ENCODE peak calls at places on chromosomes 13 and 19, in eight cellular contexts. One of them, this sample, is unnamed. For H3K36me3, the result is how much of the 10 kb centered on the place peaks cover.

GRCh38 chr13:112674412-112675383 is 15.1 kb upstream of the ATP11A start:
- DNase-seq in breast epithelium: no peak
- DNase-seq in neuronal stem cell: no peak
- DNase-seq in CD8-positive, alpha-beta memory T cell: no peak
- DNase-seq in heart left ventricle: no peak
- DNase-seq in aorta: no peak
- DNase-seq in naive thymus-derived CD4-positive, alpha-beta T cell: no peak
- DNase-seq in mucosa of descending colon: no peak
- DNase-seq in this sample: no peak

GRCh38 chr19:58181902-58182576 is 822 bp upstream of the ZNF274 start:
- DNase-seq in breast epithelium: peak
- DNase-seq in neuronal stem cell: no peak
- DNase-seq in CD8-positive, alpha-beta memory T cell: peak
- DNase-seq in heart left ventricle: peak
- DNase-seq in aorta: no peak
- DNase-seq in naive thymus-derived CD4-positive, alpha-beta T cell: peak
- DNase-seq in mucosa of descending colon: peak
- DNase-seq in this sample: no peak

GRCh38 chr13:34914416-34914815 is 27.7 kb upstream of the NBEA start:
- DNase-seq in breast epithelium: no peak
- DNase-seq in neuronal stem cell: no peak
- DNase-seq in CD8-positive, alpha-beta memory T cell: no peak
- DNase-seq in heart left ventricle: no peak
- DNase-seq in aorta: no peak
- DNase-seq in naive thymus-derived CD4-positive, alpha-beta T cell: no peak
- DNase-seq in mucosa of descending colon: no peak
- DNase-seq in this sample: no peak

GRCh38 chr13:24148414-24149305 is 11.9 kb upstream of the SPATA13 start:
- DNase-seq in breast epithelium: peak
- DNase-seq in neuronal stem cell: no peak
- DNase-seq in CD8-positive, alpha-beta memory T cell: no peak
- DNase-seq in heart left ventricle: no peak
- DNase-seq in aorta: no peak
- DNase-seq in naive thymus-derived CD4-positive, alpha-beta T cell: no peak
- DNase-seq in mucosa of descending colon: no peak
- DNase-seq in this sample: peak

GRCh38 chr19:6580313-6580712 is 10.6 kb downstream of the CD70 start:
- DNase-seq in breast epithelium: no peak
- DNase-seq in neuronal stem cell: no peak
- DNase-seq in CD8-positive, alpha-beta memory T cell: no peak
- DNase-seq in heart left ventricle: no peak
- DNase-seq in aorta: no peak
- DNase-seq in naive thymus-derived CD4-positive, alpha-beta T cell: no peak
- DNase-seq in mucosa of descending colon: no peak
- DNase-seq in this sample: no peak

GRCh38 chr13:92602560-92602959 is 624.0 kb upstream of the GPC6 start:
- DNase-seq in breast epithelium: no peak
- DNase-seq in neuronal stem cell: no peak
- DNase-seq in CD8-positive, alpha-beta memory T cell: no peak
- DNase-seq in heart left ventricle: no peak
- DNase-seq in aorta: no peak
- DNase-seq in naive thymus-derived CD4-positive, alpha-beta T cell: no peak
- DNase-seq in mucosa of descending colon: no peak
- DNase-seq in this sample: no peak

GRCh38 chr13:41004875-41005693 is 14.0 kb downstream of the ELF1 start:
- DNase-seq in breast epithelium: no peak
- DNase-seq in neuronal stem cell: no peak
- DNase-seq in CD8-positive, alpha-beta memory T cell: peak
- DNase-seq in heart left ventricle: no peak
- DNase-seq in aorta: no peak
- DNase-seq in naive thymus-derived CD4-positive, alpha-beta T cell: peak
- DNase-seq in mucosa of descending colon: no peak
- DNase-seq in this sample: no peak

GRCh38 chr13:35699805-35700204 is 223.3 kb upstream of the MAB21L1 start:
- DNase-seq in breast epithelium: no peak
- DNase-seq in neuronal stem cell: no peak
- DNase-seq in CD8-positive, alpha-beta memory T cell: no peak
- DNase-seq in heart left ventricle: no peak
- DNase-seq in aorta: no peak
- DNase-seq in naive thymus-derived CD4-positive, alpha-beta T cell: no peak
- DNase-seq in mucosa of descending colon: no peak
- DNase-seq in this sample: no peak

GRCh38 chr13:59043016-59043415 is 1120.7 kb downstream of the DIAPH3 start:
- DNase-seq in breast epithelium: no peak
- DNase-seq in neuronal stem cell: no peak
- DNase-seq in CD8-positive, alpha-beta memory T cell: no peak
- DNase-seq in heart left ventricle: no peak
- DNase-seq in aorta: no peak
- DNase-seq in naive thymus-derived CD4-positive, alpha-beta T cell: no peak
- DNase-seq in mucosa of descending colon: no peak
- DNase-seq in this sample: no peak

GRCh38 chr13:27171244-27171829 is at the start of gene USP12:
- DNase-seq in breast epithelium: peak
- DNase-seq in neuronal stem cell: no peak
- DNase-seq in CD8-positive, alpha-beta memory T cell: peak
- DNase-seq in heart left ventricle: peak
- DNase-seq in aorta: peak
- DNase-seq in naive thymus-derived CD4-positive, alpha-beta T cell: no peak
- DNase-seq in mucosa of descending colon: peak
- DNase-seq in this sample: peak

GRCh38 chr13:67223024-67223423 is 7.1 kb downstream of the PCDH9 start:
- DNase-seq in breast epithelium: no peak
- DNase-seq in neuronal stem cell: no peak
- DNase-seq in CD8-positive, alpha-beta memory T cell: no peak
- DNase-seq in heart left ventricle: no peak
- DNase-seq in aorta: no peak
- DNase-seq in naive thymus-derived CD4-positive, alpha-beta T cell: no peak
- DNase-seq in mucosa of descending colon: no peak
- DNase-seq in this sample: no peak

GRCh38 chr13:30307194-30307965 is at the start of gene KATNAL1:
- DNase-seq in breast epithelium: peak
- DNase-seq in neuronal stem cell: peak
- DNase-seq in CD8-positive, alpha-beta memory T cell: peak
- DNase-seq in heart left ventricle: peak
- DNase-seq in aorta: peak
- DNase-seq in naive thymus-derived CD4-positive, alpha-beta T cell: no peak
- DNase-seq in mucosa of descending colon: peak
- DNase-seq in this sample: peak

GRCh38 chr13:28819748-28820098 is 416 bp upstream of the MTUS2 start:
- DNase-seq in breast epithelium: no peak
- DNase-seq in neuronal stem cell: peak
- DNase-seq in CD8-positive, alpha-beta memory T cell: peak
- DNase-seq in heart left ventricle: peak
- DNase-seq in aorta: peak
- DNase-seq in naive thymus-derived CD4-positive, alpha-beta T cell: peak
- DNase-seq in mucosa of descending colon: peak
- DNase-seq in this sample: no peak

GRCh38 chr13:112807653-112808376 is 118.0 kb downstream of the ATP11A start:
- DNase-seq in breast epithelium: no peak
- DNase-seq in neuronal stem cell: no peak
- DNase-seq in CD8-positive, alpha-beta memory T cell: no peak
- DNase-seq in heart left ventricle: no peak
- DNase-seq in aorta: no peak
- DNase-seq in naive thymus-derived CD4-positive, alpha-beta T cell: no peak
- DNase-seq in mucosa of descending colon: no peak
- DNase-seq in this sample: no peak

GRCh38 chr19:55358943-55359908 is 3.8 kb downstream of the GARIN5B start:
- DNase-seq in breast epithelium: no peak
- DNase-seq in neuronal stem cell: no peak
- DNase-seq in CD8-positive, alpha-beta memory T cell: no peak
- DNase-seq in heart left ventricle: no peak
- DNase-seq in aorta: no peak
- DNase-seq in naive thymus-derived CD4-positive, alpha-beta T cell: no peak
- DNase-seq in mucosa of descending colon: no peak
- DNase-seq in this sample: no peak

GRCh38 chr13:88068975-88069374 is 397.8 kb downstream of the SLITRK5 start:
- DNase-seq in breast epithelium: no peak
- DNase-seq in neuronal stem cell: no peak
- DNase-seq in CD8-positive, alpha-beta memory T cell: no peak
- DNase-seq in heart left ventricle: no peak
- DNase-seq in aorta: no peak
- DNase-seq in naive thymus-derived CD4-positive, alpha-beta T cell: peak
- DNase-seq in mucosa of descending colon: no peak
- DNase-seq in this sample: peak

GRCh38 chr13:64758520-64758919 is 2471.6 kb downstream of the PCDH9 start:
- DNase-seq in breast epithelium: no peak
- DNase-seq in neuronal stem cell: no peak
- DNase-seq in CD8-positive, alpha-beta memory T cell: no peak
- DNase-seq in heart left ventricle: no peak
- DNase-seq in aorta: no peak
- DNase-seq in naive thymus-derived CD4-positive, alpha-beta T cell: no peak
- DNase-seq in mucosa of descending colon: no peak
- DNase-seq in this sample: no peak

GRCh38 chr13:22198656-22199217 is 527.9 kb downstream of the FGF9 start:
- DNase-seq in breast epithelium: no peak
- DNase-seq in neuronal stem cell: no peak
- DNase-seq in CD8-positive, alpha-beta memory T cell: no peak
- DNase-seq in heart left ventricle: no peak
- DNase-seq in aorta: no peak
- DNase-seq in naive thymus-derived CD4-positive, alpha-beta T cell: no peak
- DNase-seq in mucosa of descending colon: no peak
- DNase-seq in this sample: no peak

GRCh38 chr19:13042443-13043130 is 47.3 kb downstream of the NFIX start:
- DNase-seq in breast epithelium: no peak
- DNase-seq in neuronal stem cell: no peak
- DNase-seq in CD8-positive, alpha-beta memory T cell: no peak
- DNase-seq in heart left ventricle: no peak
- DNase-seq in aorta: no peak
- DNase-seq in naive thymus-derived CD4-positive, alpha-beta T cell: no peak
- DNase-seq in mucosa of descending colon: no peak
- DNase-seq in this sample: no peak

GRCh38 chr19:8310342-8311055 is 2.3 kb upstream of the CD320 start:
- DNase-seq in breast epithelium: no peak
- DNase-seq in neuronal stem cell: no peak
- DNase-seq in CD8-positive, alpha-beta memory T cell: no peak
- DNase-seq in heart left ventricle: no peak
- DNase-seq in aorta: peak
- DNase-seq in naive thymus-derived CD4-positive, alpha-beta T cell: no peak
- DNase-seq in mucosa of descending colon: peak
- DNase-seq in this sample: peak

DNA sequence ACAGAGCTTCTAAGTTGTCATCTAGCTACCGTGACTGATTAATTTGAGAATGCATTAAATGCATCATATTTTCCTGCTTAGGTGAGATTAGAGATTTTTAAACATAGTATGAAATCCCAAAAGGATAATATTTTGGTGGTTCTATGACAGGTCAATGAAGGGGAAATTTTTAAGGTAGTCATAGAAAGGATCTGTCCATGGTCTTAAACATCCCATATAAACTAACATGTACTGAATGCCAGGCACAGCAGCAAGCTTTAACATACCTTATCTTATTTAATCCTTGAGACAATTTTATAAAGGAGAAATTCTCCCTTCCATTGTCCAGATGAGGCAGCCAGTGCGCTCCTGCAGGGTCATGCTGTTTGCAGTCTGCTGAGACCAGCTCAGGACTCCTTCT is 466.0 kb downstream of the FGF14 start:
- DNase-seq in breast epithelium: no peak
- DNase-seq in neuronal stem cell: no peak
- DNase-seq in CD8-positive, alpha-beta memory T cell: no peak
- DNase-seq in heart left ventricle: no peak
- DNase-seq in aorta: no peak
- DNase-seq in naive thymus-derived CD4-positive, alpha-beta T cell: no peak
- DNase-seq in mucosa of descending colon: no peak
- DNase-seq in this sample: no peak
- H3K36me3 ChIP-seq in breast epithelium: under half
- H3K36me3 ChIP-seq in neuronal stem cell: under half
- H3K36me3 ChIP-seq in CD8-positive, alpha-beta memory T cell: under half
- H3K36me3 ChIP-seq in heart left ventricle: under half
- H3K36me3 ChIP-seq in aorta: under half
- H3K36me3 ChIP-seq in naive thymus-derived CD4-positive, alpha-beta T cell: under half
- H3K36me3 ChIP-seq in mucosa of descending colon: under half
- H3K36me3 ChIP-seq in this sample: under half

GRCh38 chr19:3448616-3449334 is 31.6 kb downstream of the SMIM24 start:
- DNase-seq in breast epithelium: no peak
- DNase-seq in neuronal stem cell: no peak
- DNase-seq in CD8-positive, alpha-beta memory T cell: no peak
- DNase-seq in heart left ventricle: no peak
- DNase-seq in aorta: peak
- DNase-seq in naive thymus-derived CD4-positive, alpha-beta T cell: no peak
- DNase-seq in mucosa of descending colon: no peak
- DNase-seq in this sample: no peak
- H3K36me3 ChIP-seq in breast epithelium: under half
- H3K36me3 ChIP-seq in neuronal stem cell: under half
- H3K36me3 ChIP-seq in CD8-positive, alpha-beta memory T cell: under half
- H3K36me3 ChIP-seq in heart left ventricle: half or more
- H3K36me3 ChIP-seq in aorta: under half
- H3K36me3 ChIP-seq in naive thymus-derived CD4-positive, alpha-beta T cell: under half
- H3K36me3 ChIP-seq in mucosa of descending colon: under half
- H3K36me3 ChIP-seq in this sample: under half

DNA sequence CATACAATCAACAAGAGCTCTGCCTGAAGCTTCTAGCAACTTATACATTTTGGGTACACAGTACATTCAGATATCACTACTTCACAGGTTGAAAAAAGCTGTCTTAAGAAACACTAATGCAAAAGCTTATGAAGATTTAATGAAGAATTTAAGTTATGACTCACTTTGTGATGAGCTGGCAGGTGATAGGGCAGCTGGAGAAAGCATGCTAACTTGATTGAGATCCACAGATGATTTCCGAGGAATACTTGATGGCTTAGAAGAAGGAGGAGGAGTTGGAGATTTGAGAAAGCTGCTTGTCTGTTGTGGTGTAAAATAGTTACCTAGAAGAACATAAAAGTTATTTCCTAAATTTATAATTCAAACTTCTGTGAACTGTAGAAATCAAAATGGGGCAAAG is 23.3 kb downstream of the EXOSC8 start:
- DNase-seq in breast epithelium: no peak
- DNase-seq in neuronal stem cell: no peak
- DNase-seq in CD8-positive, alpha-beta memory T cell: no peak
- DNase-seq in heart left ventricle: no peak
- DNase-seq in aorta: no peak
- DNase-seq in naive thymus-derived CD4-positive, alpha-beta T cell: no peak
- DNase-seq in mucosa of descending colon: no peak
- DNase-seq in this sample: no peak
- H3K36me3 ChIP-seq in breast epithelium: under half
- H3K36me3 ChIP-seq in neuronal stem cell: under half
- H3K36me3 ChIP-seq in CD8-positive, alpha-beta memory T cell: under half
- H3K36me3 ChIP-seq in heart left ventricle: half or more
- H3K36me3 ChIP-seq in aorta: under half
- H3K36me3 ChIP-seq in naive thymus-derived CD4-positive, alpha-beta T cell: under half
- H3K36me3 ChIP-seq in mucosa of descending colon: under half
- H3K36me3 ChIP-seq in this sample: under half

DNA sequence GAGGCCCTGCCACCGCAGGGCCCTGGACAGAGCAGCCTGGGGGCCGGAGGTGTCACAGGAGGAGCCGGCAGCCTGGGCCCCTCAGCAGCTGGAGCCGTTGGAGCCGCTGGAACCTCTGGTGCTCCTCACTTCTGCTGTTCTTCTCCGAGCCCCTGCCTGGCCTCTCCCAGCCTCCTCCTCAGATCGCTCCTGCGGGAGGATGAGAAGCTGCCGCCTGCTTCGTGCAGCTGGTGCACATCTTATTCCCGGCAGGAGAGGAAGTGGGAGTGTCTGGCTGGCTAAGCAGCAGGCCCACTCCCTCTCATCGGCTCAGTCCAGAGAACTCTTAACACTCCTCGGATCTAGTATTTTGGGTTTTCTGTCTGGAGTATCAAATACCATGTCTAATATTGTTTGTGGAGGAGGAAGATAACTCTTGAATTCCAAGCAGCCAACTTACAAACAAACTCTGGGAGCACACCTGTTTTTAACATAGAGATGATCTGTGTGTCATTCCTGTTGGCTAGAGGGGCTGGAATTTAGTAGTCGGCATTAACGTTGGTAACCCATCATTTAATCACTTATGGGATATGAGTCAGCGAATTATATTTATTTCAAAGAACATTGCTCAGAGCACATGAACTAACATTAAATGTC is 37.1 kb upstream of the RNF113B start:
- DNase-seq in breast epithelium: no peak
- DNase-seq in neuronal stem cell: no peak
- DNase-seq in CD8-positive, alpha-beta memory T cell: no peak
- DNase-seq in heart left ventricle: no peak
- DNase-seq in aorta: no peak
- DNase-seq in naive thymus-derived CD4-positive, alpha-beta T cell: no peak
- DNase-seq in mucosa of descending colon: peak
- DNase-seq in this sample: no peak
- H3K36me3 ChIP-seq in breast epithelium: under half
- H3K36me3 ChIP-seq in neuronal stem cell: under half
- H3K36me3 ChIP-seq in CD8-positive, alpha-beta memory T cell: under half
- H3K36me3 ChIP-seq in heart left ventricle: under half
- H3K36me3 ChIP-seq in aorta: under half
- H3K36me3 ChIP-seq in naive thymus-derived CD4-positive, alpha-beta T cell: under half
- H3K36me3 ChIP-seq in mucosa of descending colon: under half
- H3K36me3 ChIP-seq in this sample: under half